ENCODE peak calls at places on chromosome X, in five cellular contexts. H is heart left ventricle; U is cardiac muscle cell; C is body of pancreas; E is CD4-positive, alpha-beta memory T cell. Z is an unnamed sample.
A peak's percentile ranks its signal among the peaks of the same experiment; 100 is the strongest.

GRCh38 chrX:121110536-121110935 is 63.1 kb downstream of the GLUD2 start:
- DNase-seq in H (no peak), U (no peak), C (no peak), E (no peak), Z (no peak)

GRCh38 chrX:153817291-153817690 is 13.1 kb downstream of the PDZD4 start:
- DNase-seq in H (no peak), U (no peak), C (no peak), E (no peak), Z (peak; percentile 24)

GRCh38 chrX:37912286-37912685 is 64.9 kb upstream of the DYNLT3 start:
- DNase-seq in H (no peak), U (no peak), C (no peak), E (no peak), Z (no peak)

GRCh38 chrX:87397103-87397886 is 120.3 kb upstream of the KLHL4 start:
- DNase-seq in H (no peak), U (no peak), C (no peak), E (no peak), Z (no peak)

GRCh38 chrX:22122510-22122909 is 90.4 kb downstream of the PHEX start:
- DNase-seq in H (no peak), U (no peak), C (no peak), E (no peak), Z (no peak)

GRCh38 chrX:47501226-47502071 is 18.4 kb upstream of the ZNF41 start:
- DNase-seq in H (no peak), U (peak; percentile 18), C (no peak), E (no peak), Z (no peak)

GRCh38 chrX:13085533-13085932 is 41.1 kb upstream of the FAM9C start:
- DNase-seq in H (no peak), U (no peak), C (no peak), E (peak; percentile 65), Z (no peak)

GRCh38 chrX:23901805-23902204 is 5.9 kb downstream of the APOO start:
- DNase-seq in H (peak; percentile 40), U (peak; percentile 87), C (peak; percentile 79), E (no peak), Z (peak; percentile 60)

GRCh38 chrX:118807151-118808017 is 16.2 kb upstream of the ZCCHC12 start:
- DNase-seq in H (peak; percentile 27), U (peak; percentile 52), C (peak; percentile 31), E (no peak), Z (peak; percentile 65)

GRCh38 chrX:111402378-111402777 is 9.6 kb downstream of the DCX start:
- DNase-seq in H (no peak), U (no peak), C (no peak), E (no peak), Z (no peak)

GRCh38 chrX:120224388-120224787 is 26.2 kb upstream of the ZBTB33 start:
- DNase-seq in H (no peak), U (no peak), C (no peak), E (no peak), Z (no peak)

GRCh38 chrX:69319376-69319775 is 154.1 kb upstream of the PJA1 start:
- DNase-seq in H (no peak), U (no peak), C (no peak), E (no peak), Z (no peak)

GRCh38 chrX:29947225-29947624 is 268.1 kb upstream of the MAGEB2 start:
- DNase-seq in H (no peak), U (no peak), C (no peak), E (no peak), Z (no peak)

GRCh38 chrX:107025538-107025937 is 25.5 kb upstream of the MORC4 start:
- DNase-seq in H (no peak), U (peak; percentile 55), C (peak; percentile 7), E (no peak), Z (peak; percentile 47)

GRCh38 chrX:103356897-103357296 is 591 bp downstream of the TCEAL9 start:
- DNase-seq in H (peak; percentile 39), U (peak; percentile 62), C (peak; percentile 25), E (no peak), Z (no peak)

GRCh38 chrX:146707781-146708180 is 101.8 kb upstream of the CXorf51B start:
- DNase-seq in H (no peak), U (no peak), C (no peak), E (no peak), Z (peak; percentile 14)

GRCh38 chrX:150375243-150375642 is 12.1 kb downstream of the MAMLD1 start:
- DNase-seq in H (no peak), U (no peak), C (peak; percentile 10), E (no peak), Z (no peak)

GRCh38 chrX:87583679-87584078 is 66.1 kb downstream of the KLHL4 start:
- DNase-seq in H (no peak), U (peak; percentile 40), C (no peak), E (no peak), Z (no peak)

GRCh38 chrX:132940727-132941162 is 17.7 kb downstream of the HS6ST2 start:
- DNase-seq in H (no peak), U (peak; percentile 31), C (no peak), E (no peak), Z (peak; percentile 46)

GRCh38 chrX:71998836-71999509 is 88.3 kb downstream of the NHSL2 start:
- DNase-seq in H (peak; percentile 19), U (peak; percentile 37), C (peak; percentile 27), E (peak; percentile 40), Z (peak; percentile 51)

GRCh38 chrX:21700967-21701366 is 42.8 kb upstream of the KLHL34 start:
- DNase-seq in H (no peak), U (no peak), C (no peak), E (no peak), Z (no peak)

GRCh38 chrX:15376956-15377355 is 7.3 kb downstream of the VEGFD start:
- DNase-seq in H (no peak), U (no peak), C (no peak), E (no peak), Z (no peak)

GRCh38 chrX:11341274-11342256 is 48.4 kb downstream of the AMELX start:
- DNase-seq in H (peak; percentile 58), U (no peak), C (peak; percentile 66), E (no peak), Z (no peak)

GRCh38 chrX:34470507-34470906 is 186.6 kb downstream of the TMEM47 start:
- DNase-seq in H (no peak), U (no peak), C (no peak), E (no peak), Z (no peak)

DNA sequence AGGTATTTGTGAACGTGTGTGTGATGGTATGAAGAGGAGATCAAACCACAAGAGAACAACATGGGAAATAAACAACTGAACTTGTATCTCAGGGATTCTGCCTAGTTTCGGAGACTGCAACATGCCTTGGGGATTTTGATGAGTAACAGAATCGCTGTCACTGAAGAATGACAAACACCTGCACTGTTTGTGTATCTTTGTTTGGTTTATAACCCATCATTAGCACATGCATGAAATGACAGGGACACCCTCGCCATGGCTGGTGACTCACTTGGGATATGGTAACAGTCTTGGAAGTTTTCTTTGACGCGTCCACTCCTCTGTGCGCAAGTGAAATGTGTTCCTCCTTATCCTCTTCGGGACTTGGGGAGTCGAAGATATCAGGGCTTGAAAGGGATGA is 30.3 kb upstream of the MAP3K15 start:
- DNase-seq in H (no peak), U (no peak), C (no peak), E (no peak), Z (no peak)
- H3K36me3 ChIP-seq in H (no peaks in the 10 kb centered on the region), U (no peaks in the 10 kb centered on the region), C (no peaks in the 10 kb centered on the region), E (peaks cover 34% of the 10 kb centered on the region), Z (no peaks in the 10 kb centered on the region)

GRCh38 chrX:63349307-63349706 is 1.8 kb downstream of the SPIN4 start:
- DNase-seq in H (no peak), U (peak; percentile 4), C (no peak), E (no peak), Z (peak; percentile 5)
- H3K4me3 ChIP-seq in H (no peak overlapping the region), U (no peak overlapping the region), C (no peak overlapping the region), E (no peak overlapping the region), Z (peak overlapping the region; percentile 57)

GRCh38 chrX:134369576-134369975 is 90.4 kb upstream of the HPRT1 start:
- DNase-seq in H (no peak), U (peak; percentile 28), C (no peak), E (no peak), Z (no peak)
- H3K27me3 ChIP-seq in H (no peaks in the 10 kb centered on the region), U (no peaks in the 10 kb centered on the region), C (no peaks in the 10 kb centered on the region), E (no peaks in the 10 kb centered on the region), Z (no peaks in the 10 kb centered on the region)

GRCh38 chrX:139802048-139802447 is 94.1 kb upstream of the MCF2 start:
- DNase-seq in H (no peak), U (no peak), C (no peak), E (no peak), Z (no peak)
- H3K36me3 ChIP-seq in H (no peaks in the 10 kb centered on the region), U (no peaks in the 10 kb centered on the region), C (no peaks in the 10 kb centered on the region), E (no peaks in the 10 kb centered on the region), Z (peaks cover 8% of the 10 kb centered on the region)

GRCh38 chrX:634306-634958 is 3.8 kb downstream of the SHOX start:
- DNase-seq in H (no peak), U (no peak), C (no peak), E (no peak), Z (peak; percentile 70)

GRCh38 chrX:636971-637659 is 6.5 kb downstream of the SHOX start:
- DNase-seq in H (no peak), U (no peak), C (no peak), E (no peak), Z (no peak)

GRCh38 chrX:633655-634305 is 3.2 kb downstream of the SHOX start:
- DNase-seq in H (no peak), U (no peak), C (no peak), E (no peak), Z (no peak)

GRCh38 chrX:637660-638481 is 7.3 kb downstream of the SHOX start:
- DNase-seq in H (no peak), U (no peak), C (no peak), E (no peak), Z (no peak)

GRCh38 chrX:635428-636192 is 5.0 kb downstream of the SHOX start:
- DNase-seq in H (no peak), U (no peak), C (no peak), E (no peak), Z (peak; percentile 81)
- H3K4me3 ChIP-seq in H (no peak overlapping the region), U (no peak overlapping the region), C (no peak overlapping the region), E (no peak overlapping the region), Z (peak overlapping the region; percentile 29)

Z was measured in H7.